ENCODE peak calls at places on chromosomes 2 and 18, in seven cellular contexts. T is right lobe of liver, B is PC-9, W is dorsolateral prefrontal cortex, P is neuronal stem cell, U is uterus, G is gastrocnemius medialis. A is an unnamed sample.
A peak's percentile ranks its signal among the peaks of the same experiment; 100 is the strongest.

GRCh38 chr2:191038241-191038725 is 24.3 kb upstream of the STAT1 start:
- DNase-seq in G (no peak), U (no peak), T (no peak), B (peak; percentile 44), W (no peak), P (no peak), A (peak; percentile 35)

GRCh38 chr2:236309669-236310029 is 45.4 kb upstream of the ASB18 start:
- DNase-seq in U (no peak), T (no peak), P (peak; percentile 62), W (no peak), G (no peak), B (no peak), A (peak; percentile 4)

GRCh38 chr2:28929581-28929980 is 35.1 kb downstream of the WDR43 start:
- DNase-seq in W (no peak), G (no peak), U (no peak), P (no peak), T (no peak), B (no peak), A (no peak)

GRCh38 chr2:28447943-28448737 is 47.7 kb upstream of the PLB1 start:
- DNase-seq in G (no peak), T (no peak), W (no peak), P (no peak), B (peak; percentile 87), U (no peak), A (no peak)

GRCh38 chr2:217060951-217061547 is 201.2 kb upstream of the TNP1 start:
- DNase-seq in G (no peak), P (no peak), T (no peak), W (no peak), U (no peak), B (no peak), A (no peak)

GRCh38 chr18:35121531-35121930 is 80.3 kb downstream of the MAPRE2 start:
- DNase-seq in G (no peak), W (no peak), P (no peak), T (no peak), B (no peak), U (no peak), A (no peak)

GRCh38 chr18:59516356-59517155 is 157.5 kb upstream of the LMAN1 start:
- DNase-seq in G (peak; percentile 55), W (no peak), B (peak; percentile 91), U (peak; percentile 83), T (peak; percentile 42), P (peak; percentile 27), A (peak; percentile 52)

GRCh38 chr2:206693399-206694137 is 24.6 kb downstream of the DYTN start:
- DNase-seq in B (peak; percentile 36), W (no peak), T (no peak), G (no peak), P (peak; percentile 73), U (peak; percentile 21), A (peak; percentile 62)

GRCh38 chr2:210225461-210225798 is 183 bp upstream of the ACADL start:
- DNase-seq in W (no peak), U (no peak), G (no peak), P (no peak), B (no peak), T (no peak), A (no peak)

GRCh38 chr2:69831354-69831905 is 2.0 kb downstream of the GMCL1 start:
- DNase-seq in T (no peak), G (no peak), B (no peak), P (no peak), W (no peak), U (no peak), A (no peak)

GRCh38 chr2:162265666-162266467 is 22.6 kb upstream of the FAP start:
- DNase-seq in U (no peak), B (no peak), W (no peak), P (no peak), T (no peak), G (no peak), A (no peak)

GRCh38 chr2:239644016-239644415 is 243.2 kb upstream of the HDAC4 start:
- DNase-seq in B (no peak), P (no peak), W (no peak), T (no peak), G (no peak), U (no peak), A (no peak)

GRCh38 chr18:5288517-5288935 is 7.0 kb downstream of the ZBTB14 start:
- DNase-seq in U (no peak), P (no peak), W (no peak), B (no peak), G (no peak), T (no peak), A (no peak)

GRCh38 chr2:97748397-97748796 is 35.0 kb downstream of the ZAP70 start:
- DNase-seq in P (peak; percentile 37), T (no peak), G (no peak), W (no peak), B (no peak), U (no peak), A (peak; percentile 24)

GRCh38 chr18:45291616-45292612 is 323.4 kb upstream of the SLC14A2 start:
- DNase-seq in P (no peak), T (no peak), W (no peak), B (no peak), U (no peak), G (no peak), A (no peak)

GRCh38 chr18:21099442-21099841 is 12.2 kb downstream of the ROCK1 start:
- DNase-seq in G (no peak), T (no peak), B (no peak), U (no peak), W (no peak), P (no peak), A (no peak)

GRCh38 chr2:133674433-133675331 is 106.4 kb upstream of the NCKAP5 start:
- DNase-seq in T (peak; percentile 63), B (no peak), G (peak; percentile 12), P (peak; percentile 21), U (peak; percentile 20), W (peak; percentile 54), A (peak; percentile 2)

DNA sequence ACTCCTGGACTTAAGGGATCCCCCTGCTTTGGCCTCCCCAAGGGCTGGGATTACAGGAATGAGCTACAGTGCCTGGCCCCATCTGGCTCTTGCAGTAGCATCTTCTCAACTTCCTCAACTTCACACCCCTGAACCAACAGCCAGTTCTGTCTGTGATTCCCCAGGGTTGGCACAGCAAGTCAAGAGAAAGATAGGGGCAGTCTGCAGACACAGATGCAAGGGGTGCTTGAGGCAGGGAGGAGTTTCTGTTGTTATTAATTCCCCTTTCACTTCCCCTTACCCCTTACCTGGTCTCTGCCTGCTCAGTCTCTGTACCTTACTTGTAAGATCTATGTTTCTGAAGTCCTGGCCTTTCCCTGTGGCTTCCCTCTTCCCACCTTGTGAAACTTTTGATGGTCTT is 54.1 kb upstream of the MEX3C start:
- DNase-seq in G (no peak), W (no peak), P (no peak), U (no peak), B (no peak), T (no peak), A (no peak)
- H3K27ac ChIP-seq in G (no peak overlapping the region), W (no peak overlapping the region), P (no peak overlapping the region), U (no peak overlapping the region), B (no peak overlapping the region), T (no peak overlapping the region), A (no peak overlapping the region)

DNA sequence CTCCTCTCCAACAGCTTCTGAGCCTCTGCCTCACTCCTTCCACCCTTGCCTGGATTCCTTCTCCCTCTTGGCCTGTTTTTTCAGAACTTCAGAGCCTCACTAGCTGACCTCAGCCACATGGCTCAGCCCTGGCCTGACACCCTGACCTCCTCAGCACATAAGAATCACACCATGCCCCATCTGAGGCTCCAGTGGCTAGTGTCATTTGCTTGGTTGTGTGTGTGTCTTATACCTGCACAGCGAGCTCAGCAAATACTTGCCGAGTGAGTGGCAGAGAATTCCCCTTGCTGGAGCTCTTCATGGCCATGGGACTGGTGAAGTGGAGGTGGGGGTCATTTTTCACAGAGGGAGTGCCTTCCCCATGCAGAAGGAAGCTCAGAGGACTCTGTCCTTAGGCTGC is 70.2 kb downstream of the CELF4 start:
- DNase-seq in W (no peak), G (no peak), B (no peak), P (no peak), U (no peak), T (no peak), A (no peak)
- H3K27ac ChIP-seq in W (no peak overlapping the region), G (no peak overlapping the region), B (no peak overlapping the region), P (no peak overlapping the region), U (no peak overlapping the region), T (no peak overlapping the region), A (no peak overlapping the region)

DNA sequence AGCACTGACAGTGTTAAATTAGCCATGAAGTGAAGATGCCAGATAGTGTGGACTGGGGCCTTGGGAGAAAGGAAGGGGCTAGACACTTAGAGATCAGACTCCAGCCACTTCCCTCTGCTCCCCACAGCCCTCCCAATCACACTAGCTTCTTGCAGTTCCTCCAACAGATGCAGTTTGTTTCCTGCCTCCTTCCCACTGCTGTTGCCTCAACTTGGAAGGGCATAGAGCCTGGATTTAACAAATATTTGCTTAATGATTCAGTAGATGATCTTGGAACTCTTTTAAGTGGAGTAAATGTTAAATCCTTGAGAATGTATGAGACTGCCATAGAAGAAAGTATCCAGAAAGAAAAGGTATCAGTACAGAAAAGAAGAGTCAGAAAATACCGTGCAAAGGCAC is 1.5 kb upstream of the BZW1 start:
- DNase-seq in U (no peak), G (no peak), B (peak; percentile 82), T (no peak), W (no peak), P (no peak), A (peak; percentile 11)
- H3K27ac ChIP-seq in U (peak overlapping the region; percentile 99), G (peak overlapping the region; percentile 99), B (peak overlapping the region; percentile 93), T (peak overlapping the region; percentile 97), W (peak overlapping the region; percentile 96), P (no peak overlapping the region), A (peak overlapping the region; percentile 85)

GRCh38 chr2:1687254-1687653 is 57.1 kb downstream of the PXDN start:
- DNase-seq in W (no peak), T (no peak), U (no peak), P (no peak), G (no peak), B (no peak), A (no peak)
- H3K27ac ChIP-seq in W (no peak overlapping the region), T (peak overlapping the region; percentile 6), U (no peak overlapping the region), P (no peak overlapping the region), G (no peak overlapping the region), B (peak overlapping the region; percentile 70), A (no peak overlapping the region)

GRCh38 chr2:233487748-233488345 is 78.7 kb downstream of the USP40 start:
- DNase-seq in W (no peak), B (no peak), U (no peak), P (no peak), T (no peak), G (no peak), A (no peak)
- H3K27ac ChIP-seq in W (no peak overlapping the region), B (peak overlapping the region; percentile 93), U (no peak overlapping the region), P (no peak overlapping the region), T (no peak overlapping the region), G (no peak overlapping the region), A (no peak overlapping the region)

DNA sequence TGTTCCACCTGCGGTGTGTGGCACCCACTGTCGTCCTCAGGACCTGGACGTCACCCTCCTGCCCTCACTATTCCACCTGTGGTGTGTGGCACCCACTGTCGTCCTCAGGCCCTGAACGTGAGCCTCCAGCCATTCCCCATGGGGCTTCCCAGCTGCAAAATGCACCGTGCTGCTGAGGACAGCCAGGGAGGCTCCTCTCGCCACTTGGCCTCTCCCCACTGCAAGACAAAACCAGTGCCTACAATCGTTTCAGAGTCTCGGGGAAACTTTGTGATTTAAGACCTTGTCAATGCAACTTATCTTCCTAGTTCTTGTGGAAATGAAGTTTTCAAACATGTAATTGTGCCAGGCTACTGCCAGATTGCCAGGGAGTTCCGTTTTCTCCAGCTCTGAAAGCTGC is 319.3 kb upstream of the SALL3 start:
- DNase-seq in P (no peak), B (no peak), U (no peak), T (no peak), W (no peak), G (no peak), A (no peak)
- H3K27ac ChIP-seq in P (no peak overlapping the region), B (no peak overlapping the region), U (no peak overlapping the region), T (no peak overlapping the region), W (no peak overlapping the region), G (no peak overlapping the region), A (no peak overlapping the region)

A was measured in small intestine.